ENCODE peak calls at places on chromosomes 1 and 21, in nine cellular contexts. One of them, this sample, is unnamed.

GRCh38 chr1:29708818-29709710 is 472.7 kb downstream of the PTPRU start:
- DNase-seq in MM.1S: no peak
- DNase-seq in psoas muscle: no peak
- DNase-seq in astrocyte of the cerebellum: peak; percentile 67
- DNase-seq in AG04450: peak; percentile 63
- DNase-seq in AG09319: peak; percentile 79
- DNase-seq in heart left ventricle: no peak
- DNase-seq in heart right ventricle: no peak
- DNase-seq in GM10248: no peak
- DNase-seq in this sample: no peak

GRCh38 chr1:170776777-170777176 is 112.8 kb downstream of the PRRX1 start:
- DNase-seq in heart left ventricle: no peak
- DNase-seq in MM.1S: no peak
- DNase-seq in GM10248: no peak
- DNase-seq in psoas muscle: no peak
- DNase-seq in AG09319: no peak
- DNase-seq in AG04450: no peak
- DNase-seq in heart right ventricle: no peak
- DNase-seq in astrocyte of the cerebellum: no peak
- DNase-seq in this sample: no peak

GRCh38 chr1:43572084-43572483 is 41.4 kb downstream of the PTPRF start:
- DNase-seq in astrocyte of the cerebellum: no peak
- DNase-seq in MM.1S: no peak
- DNase-seq in psoas muscle: no peak
- DNase-seq in heart right ventricle: no peak
- DNase-seq in AG09319: no peak
- DNase-seq in heart left ventricle: no peak
- DNase-seq in GM10248: no peak
- DNase-seq in AG04450: no peak
- DNase-seq in this sample: no peak

GRCh38 chr1:41576206-41576605 is 91.7 kb upstream of the EDN2 start:
- DNase-seq in AG04450: no peak
- DNase-seq in GM10248: no peak
- DNase-seq in psoas muscle: no peak
- DNase-seq in MM.1S: no peak
- DNase-seq in heart right ventricle: no peak
- DNase-seq in astrocyte of the cerebellum: no peak
- DNase-seq in heart left ventricle: no peak
- DNase-seq in AG09319: no peak
- DNase-seq in this sample: no peak

GRCh38 chr1:42282024-42282579 is 52.9 kb downstream of the FOXJ3 start:
- DNase-seq in heart left ventricle: no peak
- DNase-seq in AG04450: peak; percentile 33
- DNase-seq in astrocyte of the cerebellum: no peak
- DNase-seq in MM.1S: no peak
- DNase-seq in psoas muscle: no peak
- DNase-seq in AG09319: peak; percentile 66
- DNase-seq in heart right ventricle: no peak
- DNase-seq in GM10248: no peak
- DNase-seq in this sample: no peak

GRCh38 chr1:7611421-7612010 is 159.6 kb upstream of the VAMP3 start:
- DNase-seq in AG04450: no peak
- DNase-seq in MM.1S: no peak
- DNase-seq in AG09319: no peak
- DNase-seq in GM10248: no peak
- DNase-seq in psoas muscle: no peak
- DNase-seq in heart right ventricle: no peak
- DNase-seq in astrocyte of the cerebellum: no peak
- DNase-seq in heart left ventricle: no peak
- DNase-seq in this sample: no peak

GRCh38 chr1:114428083-114428754 is 82.8 kb downstream of the TRIM33 start:
- DNase-seq in MM.1S: no peak
- DNase-seq in AG04450: no peak
- DNase-seq in GM10248: no peak
- DNase-seq in heart right ventricle: no peak
- DNase-seq in psoas muscle: no peak
- DNase-seq in AG09319: no peak
- DNase-seq in heart left ventricle: no peak
- DNase-seq in astrocyte of the cerebellum: peak; percentile 1
- DNase-seq in this sample: no peak

GRCh38 chr21:39694750-39695149 is 50.2 kb upstream of the IGSF5 start:
- DNase-seq in psoas muscle: no peak
- DNase-seq in astrocyte of the cerebellum: no peak
- DNase-seq in AG04450: no peak
- DNase-seq in MM.1S: no peak
- DNase-seq in GM10248: no peak
- DNase-seq in AG09319: no peak
- DNase-seq in heart right ventricle: no peak
- DNase-seq in heart left ventricle: no peak
- DNase-seq in this sample: no peak

GRCh38 chr1:78856096-78856495 is 150.4 kb downstream of the ADGRL4 start:
- DNase-seq in GM10248: no peak
- DNase-seq in MM.1S: no peak
- DNase-seq in AG04450: no peak
- DNase-seq in heart right ventricle: no peak
- DNase-seq in heart left ventricle: no peak
- DNase-seq in astrocyte of the cerebellum: no peak
- DNase-seq in psoas muscle: no peak
- DNase-seq in AG09319: no peak
- DNase-seq in this sample: no peak

GRCh38 chr1:42931911-42932422 is 26.7 kb downstream of the SLC2A1 start:
- DNase-seq in GM10248: peak; percentile 88
- DNase-seq in heart left ventricle: peak; percentile 56
- DNase-seq in psoas muscle: peak; percentile 76
- DNase-seq in AG04450: no peak
- DNase-seq in astrocyte of the cerebellum: no peak
- DNase-seq in MM.1S: peak; percentile 24
- DNase-seq in AG09319: no peak
- DNase-seq in heart right ventricle: peak; percentile 59
- DNase-seq in this sample: no peak

GRCh38 chr1:58618303-58618702 is 41.3 kb upstream of the TACSTD2 start:
- DNase-seq in GM10248: no peak
- DNase-seq in AG09319: peak; percentile 73
- DNase-seq in heart right ventricle: no peak
- DNase-seq in psoas muscle: no peak
- DNase-seq in heart left ventricle: no peak
- DNase-seq in AG04450: peak; percentile 54
- DNase-seq in astrocyte of the cerebellum: peak; percentile 45
- DNase-seq in MM.1S: no peak
- DNase-seq in this sample: no peak

GRCh38 chr1:73673980-73674379 is 524.0 kb downstream of the LRRIQ3 start:
- DNase-seq in psoas muscle: no peak
- DNase-seq in heart left ventricle: no peak
- DNase-seq in astrocyte of the cerebellum: no peak
- DNase-seq in heart right ventricle: no peak
- DNase-seq in GM10248: no peak
- DNase-seq in MM.1S: no peak
- DNase-seq in AG04450: no peak
- DNase-seq in AG09319: no peak
- DNase-seq in this sample: no peak

GRCh38 chr1:111491070-111491469 is 12.4 kb downstream of the ADORA3 start:
- DNase-seq in psoas muscle: no peak
- DNase-seq in AG04450: no peak
- DNase-seq in astrocyte of the cerebellum: no peak
- DNase-seq in heart right ventricle: no peak
- DNase-seq in GM10248: no peak
- DNase-seq in heart left ventricle: no peak
- DNase-seq in MM.1S: no peak
- DNase-seq in AG09319: no peak
- DNase-seq in this sample: no peak

GRCh38 chr1:34711936-34712688 is 42.7 kb upstream of the GJB5 start:
- DNase-seq in MM.1S: no peak
- DNase-seq in heart right ventricle: no peak
- DNase-seq in AG09319: no peak
- DNase-seq in AG04450: no peak
- DNase-seq in GM10248: no peak
- DNase-seq in heart left ventricle: no peak
- DNase-seq in psoas muscle: no peak
- DNase-seq in astrocyte of the cerebellum: no peak
- DNase-seq in this sample: no peak

GRCh38 chr1:246319111-246319510 is 188.0 kb downstream of the SMYD3 start:
- DNase-seq in AG04450: no peak
- DNase-seq in heart left ventricle: no peak
- DNase-seq in AG09319: no peak
- DNase-seq in astrocyte of the cerebellum: no peak
- DNase-seq in MM.1S: no peak
- DNase-seq in psoas muscle: no peak
- DNase-seq in GM10248: no peak
- DNase-seq in heart right ventricle: no peak
- DNase-seq in this sample: no peak

GRCh38 chr21:37874481-37874880 is 41.8 kb downstream of the KCNJ6 start:
- DNase-seq in astrocyte of the cerebellum: no peak
- DNase-seq in psoas muscle: no peak
- DNase-seq in heart left ventricle: no peak
- DNase-seq in heart right ventricle: no peak
- DNase-seq in AG04450: no peak
- DNase-seq in MM.1S: no peak
- DNase-seq in AG09319: no peak
- DNase-seq in GM10248: no peak
- DNase-seq in this sample: no peak
- TF ChIP-seq CTCF in astrocyte of the cerebellum: no peak
- TF ChIP-seq CTCF in psoas muscle: no peak
- TF ChIP-seq CTCF in heart left ventricle: no peak
- TF ChIP-seq CTCF in heart right ventricle: no peak
- TF ChIP-seq CTCF in AG04450: no peak
- TF ChIP-seq CTCF in MM.1S: no peak
- TF ChIP-seq CTCF in AG09319: no peak
- TF ChIP-seq CTCF in GM10248: no peak
- TF ChIP-seq CTCF in this sample: no peak

DNA sequence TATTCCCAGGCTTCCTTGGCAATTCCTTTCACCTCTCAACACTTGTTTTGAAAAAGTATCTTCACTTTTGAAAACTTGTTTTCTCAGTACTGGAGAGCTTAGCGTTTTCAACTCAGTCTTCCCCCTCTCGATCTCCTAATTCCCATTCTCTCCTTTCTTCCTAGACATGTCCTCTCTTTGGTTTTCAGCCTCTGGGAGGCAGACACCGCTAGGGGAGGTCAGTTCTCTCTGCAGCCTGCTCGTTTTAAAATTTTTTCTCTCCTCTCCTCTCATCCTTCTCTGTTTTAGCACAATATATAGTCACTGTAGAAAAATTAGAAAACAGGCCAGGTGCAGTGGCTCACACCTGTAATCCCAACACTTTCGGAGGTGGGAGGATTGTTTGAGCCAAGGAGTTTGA is 12.6 kb upstream of the RHEX start:
- DNase-seq in psoas muscle: no peak
- DNase-seq in astrocyte of the cerebellum: no peak
- DNase-seq in heart right ventricle: no peak
- DNase-seq in AG04450: no peak
- DNase-seq in heart left ventricle: no peak
- DNase-seq in GM10248: no peak
- DNase-seq in MM.1S: no peak
- DNase-seq in AG09319: no peak
- DNase-seq in this sample: no peak
- TF ChIP-seq CTCF in psoas muscle: no peak
- TF ChIP-seq CTCF in astrocyte of the cerebellum: no peak
- TF ChIP-seq CTCF in heart right ventricle: no peak
- TF ChIP-seq CTCF in AG04450: no peak
- TF ChIP-seq CTCF in heart left ventricle: no peak
- TF ChIP-seq CTCF in GM10248: peak; percentile 8
- TF ChIP-seq CTCF in MM.1S: no peak
- TF ChIP-seq CTCF in AG09319: no peak
- TF ChIP-seq CTCF in this sample: no peak

DNA sequence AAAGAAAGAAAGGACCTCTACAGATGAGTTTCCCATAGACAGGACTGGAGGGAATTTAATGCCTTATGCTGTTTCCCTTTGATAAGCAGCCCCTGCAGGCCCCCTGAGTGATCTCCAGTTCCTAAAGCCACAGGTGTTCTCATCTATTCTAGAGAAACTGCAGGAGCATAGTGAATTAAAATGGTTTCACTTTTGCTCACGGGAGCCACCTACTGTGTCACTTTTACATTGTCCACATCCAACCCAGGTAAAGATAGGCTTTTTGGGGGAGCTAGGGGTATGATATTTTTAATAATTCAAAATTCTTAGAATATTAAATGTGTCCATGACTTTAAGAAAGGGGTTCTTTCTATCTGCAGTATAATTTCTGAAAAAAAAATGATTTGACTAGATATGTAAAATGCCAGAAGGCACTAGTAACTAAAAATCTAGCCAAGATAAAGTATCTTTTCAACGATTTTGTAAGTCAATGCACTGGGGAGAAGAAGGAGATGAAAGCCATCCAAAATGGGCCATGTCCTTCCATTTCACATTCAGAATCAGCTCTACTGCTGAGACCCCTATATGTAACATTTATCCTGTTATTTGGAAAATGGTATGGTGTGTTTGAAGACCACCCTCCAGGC is 267.3 kb upstream of the DUSP10 start:
- DNase-seq in psoas muscle: no peak
- DNase-seq in heart right ventricle: no peak
- DNase-seq in astrocyte of the cerebellum: no peak
- DNase-seq in MM.1S: peak; percentile 76
- DNase-seq in AG09319: no peak
- DNase-seq in AG04450: no peak
- DNase-seq in heart left ventricle: no peak
- DNase-seq in GM10248: peak; percentile 28
- DNase-seq in this sample: no peak
- TF ChIP-seq CTCF in psoas muscle: peak; percentile 44
- TF ChIP-seq CTCF in heart right ventricle: no peak
- TF ChIP-seq CTCF in astrocyte of the cerebellum: peak; percentile 43
- TF ChIP-seq CTCF in MM.1S: peak; percentile 66
- TF ChIP-seq CTCF in AG09319: peak; percentile 43
- TF ChIP-seq CTCF in AG04450: peak; percentile 19
- TF ChIP-seq CTCF in heart left ventricle: peak; percentile 15
- TF ChIP-seq CTCF in GM10248: peak; percentile 56
- TF ChIP-seq CTCF in this sample: no peak

GRCh38 chr1:19319196-19319595 is 7.1 kb downstream of the SLC66A1 start:
- DNase-seq in heart left ventricle: no peak
- DNase-seq in GM10248: no peak
- DNase-seq in astrocyte of the cerebellum: no peak
- DNase-seq in AG09319: no peak
- DNase-seq in psoas muscle: no peak
- DNase-seq in heart right ventricle: no peak
- DNase-seq in AG04450: no peak
- DNase-seq in MM.1S: no peak
- DNase-seq in this sample: no peak

GRCh38 chr1:19313961-19314882 is 2.1 kb downstream of the SLC66A1 start:
- DNase-seq in psoas muscle: no peak
- DNase-seq in heart left ventricle: no peak
- DNase-seq in GM10248: no peak
- DNase-seq in AG09319: no peak
- DNase-seq in MM.1S: no peak
- DNase-seq in AG04450: no peak
- DNase-seq in astrocyte of the cerebellum: no peak
- DNase-seq in heart right ventricle: no peak
- DNase-seq in this sample: no peak

GRCh38 chr1:19315378-19316206 is 3.5 kb downstream of the SLC66A1 start:
- DNase-seq in MM.1S: no peak
- DNase-seq in heart left ventricle: no peak
- DNase-seq in GM10248: peak; percentile 58
- DNase-seq in AG09319: no peak
- DNase-seq in AG04450: no peak
- DNase-seq in psoas muscle: no peak
- DNase-seq in heart right ventricle: no peak
- DNase-seq in astrocyte of the cerebellum: no peak
- DNase-seq in this sample: no peak

GRCh38 chr1:19313636-19313959 is 1.5 kb downstream of the SLC66A1 start:
- DNase-seq in psoas muscle: no peak
- DNase-seq in GM10248: no peak
- DNase-seq in MM.1S: no peak
- DNase-seq in AG09319: no peak
- DNase-seq in astrocyte of the cerebellum: no peak
- DNase-seq in heart left ventricle: no peak
- DNase-seq in heart right ventricle: no peak
- DNase-seq in AG04450: no peak
- DNase-seq in this sample: no peak

GRCh38 chr1:19317126-19317910 is 5.2 kb downstream of the SLC66A1 start:
- DNase-seq in AG09319: no peak
- DNase-seq in psoas muscle: no peak
- DNase-seq in AG04450: no peak
- DNase-seq in heart right ventricle: no peak
- DNase-seq in GM10248: no peak
- DNase-seq in heart left ventricle: no peak
- DNase-seq in MM.1S: no peak
- DNase-seq in astrocyte of the cerebellum: no peak
- DNase-seq in this sample: no peak
- TF ChIP-seq CTCF in AG09319: no peak
- TF ChIP-seq CTCF in psoas muscle: no peak
- TF ChIP-seq CTCF in AG04450: no peak
- TF ChIP-seq CTCF in heart right ventricle: no peak
- TF ChIP-seq CTCF in GM10248: no peak
- TF ChIP-seq CTCF in heart left ventricle: no peak
- TF ChIP-seq CTCF in MM.1S: no peak
- TF ChIP-seq CTCF in astrocyte of the cerebellum: no peak
- TF ChIP-seq CTCF in this sample: no peak